ENCODE peak calls at places on chromosomes 12 and 14, in four cellular contexts. U is SK-N-SH; D is CD8-positive, alpha-beta T cell; T is ovary. E is an unnamed sample.

GRCh38 chr14:74695406-74695805 is 17.5 kb downstream of the AREL1 start:
- DNase-seq in U (no peak), D (no peak), T (no peak), E (no peak)

GRCh38 chr12:43761535-43761934 is 2.8 kb downstream of the IRAK4 start:
- DNase-seq in U (no peak), D (no peak), T (no peak), E (no peak)

GRCh38 chr12:116990971-116991966 is 80.5 kb downstream of the FBXW8 start:
- DNase-seq in U (no peak), D (no peak), T (no peak), E (no peak)

GRCh38 chr14:25953532-25954144 is 644.2 kb downstream of the NOVA1 start:
- DNase-seq in U (no peak), D (no peak), T (peak; percentile 17), E (peak; percentile 28)

GRCh38 chr12:100401660-100402059 is 44.8 kb downstream of the SLC17A8 start:
- DNase-seq in U (no peak), D (no peak), T (no peak), E (peak; percentile 49)

GRCh38 chr12:5478081-5478706 is 46.3 kb downstream of the NTF3 start:
- DNase-seq in U (no peak), D (no peak), T (no peak), E (no peak)

GRCh38 chr12:44876554-44877275 is 600 bp upstream of the NELL2 start:
- DNase-seq in U (peak; percentile 82), D (peak; percentile 58), T (no peak), E (peak; percentile 46)

GRCh38 chr14:95652171-95652570 is 34.1 kb upstream of the TCL1B start:
- DNase-seq in U (no peak), D (no peak), T (no peak), E (no peak)

GRCh38 chr12:121657305-121658008 is 12.0 kb downstream of the MORN3 start:
- DNase-seq in U (no peak), D (no peak), T (no peak), E (no peak)

GRCh38 chr12:89863332-89863938 is 154.8 kb upstream of the ATP2B1 start:
- DNase-seq in U (no peak), D (peak; percentile 68), T (no peak), E (no peak)

GRCh38 chr14:95101736-95102677 is 55.3 kb downstream of the DICER1 start:
- DNase-seq in U (no peak), D (no peak), T (no peak), E (no peak)

GRCh38 chr12:13173537-13173936 is 23.0 kb upstream of the EMP1 start:
- DNase-seq in U (no peak), D (no peak), T (no peak), E (peak; percentile 99)

GRCh38 chr12:20274008-20274407 is 94.3 kb upstream of the PDE3A start:
- DNase-seq in U (no peak), D (no peak), T (no peak), E (no peak)

GRCh38 chr12:130194154-130194553 is 31.9 kb downstream of the FZD10 start:
- DNase-seq in U (no peak), D (no peak), T (no peak), E (no peak)

GRCh38 chr14:94383777-94384176 is 4.6 kb downstream of the SERPINA1 start:
- DNase-seq in U (no peak), D (no peak), T (no peak), E (no peak)

GRCh38 chr14:20498622-20499021 is 6.7 kb upstream of the RNASE10 start:
- DNase-seq in U (no peak), D (no peak), T (no peak), E (no peak)

GRCh38 chr14:100439781-100440180 is 116.6 kb downstream of the SLC25A47 start:
- DNase-seq in U (no peak), D (no peak), T (peak; percentile 57), E (no peak)

GRCh38 chr14:68390731-68391130 is 402.1 kb downstream of the ZFP36L1 start:
- DNase-seq in U (no peak), D (no peak), T (no peak), E (no peak)

GRCh38 chr12:115044073-115044472 is 360.1 kb upstream of the TBX3 start:
- DNase-seq in U (no peak), D (no peak), T (no peak), E (no peak)

GRCh38 chr12:89320735-89321134 is 31.6 kb downstream of the DUSP6 start:
- DNase-seq in U (no peak), D (no peak), T (no peak), E (no peak)

GRCh38 chr12:107732365-107732764 is 28.6 kb downstream of the PRDM4 start:
- DNase-seq in U (no peak), D (no peak), T (no peak), E (no peak)

GRCh38 chr12:3718100-3718499 is 34.8 kb downstream of the CRACR2A start:
- DNase-seq in U (no peak), D (no peak), T (no peak), E (no peak)

GRCh38 chr14:105147701-105148603 is 20.6 kb downstream of the JAG2 start:
- DNase-seq in U (no peak), D (no peak), T (peak; percentile 16), E (no peak)

GRCh38 chr12:94831081-94831747 is 172.3 kb downstream of the NDUFA12 start:
- DNase-seq in U (no peak), D (no peak), T (no peak), E (no peak)

GRCh38 chr12:68648179-68648578 is 37.5 kb downstream of the RAP1B start:
- DNase-seq in U (no peak), D (no peak), T (no peak), E (no peak)

GRCh38 chr12:115132145-115132544 is 448.2 kb upstream of the TBX3 start:
- DNase-seq in U (no peak), D (no peak), T (no peak), E (peak; percentile 50)

GRCh38 chr14:32354716-32355115 is 25.6 kb downstream of the AKAP6 start:
- DNase-seq in U (no peak), D (no peak), T (peak; percentile 13), E (no peak)

GRCh38 chr12:45234134-45234865 is 18.4 kb downstream of the ANO6 start:
- DNase-seq in U (peak; percentile 33), D (no peak), T (peak; percentile 39), E (peak; percentile 98)

GRCh38 chr12:54584128-54584527 is 4.3 kb downstream of the PPP1R1A start:
- DNase-seq in U (no peak), D (no peak), T (no peak), E (no peak)

GRCh38 chr12:102694913-102695312 is 214.6 kb upstream of the IGF1 start:
- DNase-seq in U (no peak), D (no peak), T (no peak), E (no peak)

GRCh38 chr14:96631030-96631429 is 128.8 kb downstream of the PAPOLA start:
- DNase-seq in U (no peak), D (no peak), T (no peak), E (no peak)

GRCh38 chr12:4272014-4272975 is 1.3 kb upstream of the CCND2 start:
- DNase-seq in U (peak; percentile 65), D (peak; percentile 83), T (peak; percentile 57), E (peak; percentile 94)

GRCh38 chr12:6340745-6341438 is 984 bp downstream of the TNFRSF1A start:
- DNase-seq in U (no peak), D (no peak), T (no peak), E (no peak)

GRCh38 chr12:125056306-125056705 is 8.9 kb upstream of the AACS start:
- DNase-seq in U (no peak), D (no peak), T (no peak), E (no peak)

GRCh38 chr14:101078892-101079221 is 175.3 kb upstream of the RTL1 start:
- DNase-seq in U (peak; percentile 36), D (no peak), T (no peak), E (no peak)

GRCh38 chr12:108515916-108516315 is 839 bp downstream of the FICD start:
- DNase-seq in U (no peak), D (no peak), T (no peak), E (no peak)

GRCh38 chr14:51529731-51530130 is 122.0 kb upstream of the FRMD6 start:
- DNase-seq in U (peak; percentile 28), D (no peak), T (no peak), E (no peak)

GRCh38 chr14:51534623-51535022 is 117.1 kb upstream of the FRMD6 start:
- DNase-seq in U (no peak), D (no peak), T (peak; percentile 34), E (peak; percentile 53)

GRCh38 chr14:51535443-51536044 is 116.2 kb upstream of the FRMD6 start:
- DNase-seq in U (no peak), D (no peak), T (no peak), E (no peak)

GRCh38 chr14:51533160-51533559 is 118.5 kb upstream of the FRMD6 start:
- DNase-seq in U (no peak), D (no peak), T (no peak), E (peak; percentile 99)

GRCh38 chr14:51533877-51534553 is 117.7 kb upstream of the FRMD6 start:
- DNase-seq in U (no peak), D (no peak), T (no peak), E (no peak)
- H3K27ac ChIP-seq in U (peak overlapping the region; percentile 70), D (no peak overlapping the region), T (no peak overlapping the region), E (peak overlapping the region; percentile 87)

GRCh38 chr12:21678959-21679358 is 21.3 kb upstream of the LDHB start:
- DNase-seq in U (no peak), D (no peak), T (no peak), E (no peak)
- TF ChIP-seq CTCF in U (no peak), D (no peak), T (no peak), E (no peak)

GRCh38 chr12:50922820-50923219 is 29.5 kb upstream of the HIGD1C start:
- DNase-seq in U (peak; percentile 36), D (no peak), T (no peak), E (no peak)
- H3K27ac ChIP-seq in U (peak overlapping the region; percentile 96), D (no peak overlapping the region), T (peak overlapping the region; percentile 87), E (no peak overlapping the region)

GRCh38 chr12:21860534-21860933 is 80.7 kb downstream of the ABCC9 start:
- DNase-seq in U (no peak), D (no peak), T (no peak), E (no peak)
- TF ChIP-seq CTCF in U (no peak), D (no peak), T (no peak), E (no peak)

GRCh38 chr12:49069507-49070346 is at the start of gene RHEBL1:
- DNase-seq in U (peak; percentile 97), D (peak; percentile 98), T (peak; percentile 98), E (peak; percentile 96)
- H3K27ac ChIP-seq in U (peak within 1 kb of the TSS; percentile 60), D (peak within 1 kb of the TSS; percentile 64), T (no peak within 1 kb of the TSS), E (peak within 1 kb of the TSS; percentile 24)

GRCh38 chr14:23094666-23095195 is at the start of gene ACIN1:
- DNase-seq in U (peak; percentile 82), D (peak; percentile 75), T (peak; percentile 81), E (peak; percentile 54)
- TF ChIP-seq CTCF in U (no peak), D (no peak), T (no peak), E (no peak)

GRCh38 chr14:55803506-55804197 is 223.6 kb downstream of the KTN1 start:
- DNase-seq in U (no peak), D (no peak), T (no peak), E (no peak)
- H3K27ac ChIP-seq in U (no peak overlapping the region), D (no peak overlapping the region), T (no peak overlapping the region), E (peak overlapping the region; percentile 68)

DNA sequence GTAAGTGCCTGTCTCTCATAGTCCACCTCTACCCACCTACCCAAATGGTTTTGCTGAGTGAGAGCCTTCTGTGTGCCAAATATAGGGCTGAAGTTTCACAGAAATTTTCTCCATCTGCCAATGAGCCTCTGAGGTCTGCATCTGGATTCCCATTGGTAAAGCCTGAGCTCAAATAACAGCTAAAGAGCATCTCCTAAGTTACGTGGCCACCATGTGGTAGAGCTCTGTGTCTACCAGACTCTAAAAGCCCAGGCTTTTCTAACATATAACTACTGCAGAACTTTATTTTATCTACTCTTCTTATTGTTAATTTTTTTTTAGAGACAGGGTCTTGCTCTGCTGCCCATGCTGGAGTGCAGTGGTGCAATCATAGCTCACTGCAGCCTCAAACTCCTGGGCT is 16.0 kb downstream of the AMDHD1 start:
- DNase-seq in U (peak; percentile 53), D (no peak), T (no peak), E (no peak)
- TF ChIP-seq CTCF in U (peak; percentile 39), D (no peak), T (no peak), E (peak; percentile 48)